ENCODE peak calls at places on chromosomes 12 and 14, in four cellular contexts. One of them, this sample, is unnamed.

GRCh38 chr12:75349946-75350345 is 15.5 kb downstream of the GLIPR1L1 start:
- DNase-seq in HepG2: no peak
- DNase-seq in A549: no peak
- DNase-seq in K562: no peak
- DNase-seq in this sample: no peak

GRCh38 chr12:66861157-66861750 is 182.4 kb upstream of the GRIP1 start:
- DNase-seq in HepG2: peak
- DNase-seq in A549: peak
- DNase-seq in K562: peak
- DNase-seq in this sample: peak

GRCh38 chr14:79043194-79043889 is 873.2 kb downstream of the NRXN3 start:
- DNase-seq in HepG2: no peak
- DNase-seq in A549: no peak
- DNase-seq in K562: no peak
- DNase-seq in this sample: no peak

GRCh38 chr12:49961993-49962764 is 507 bp downstream of the AQP5 start:
- DNase-seq in HepG2: no peak
- DNase-seq in A549: no peak
- DNase-seq in K562: no peak
- DNase-seq in this sample: no peak

GRCh38 chr12:116962197-116962596 is 51.4 kb downstream of the FBXW8 start:
- DNase-seq in HepG2: no peak
- DNase-seq in A549: no peak
- DNase-seq in K562: no peak
- DNase-seq in this sample: no peak

GRCh38 chr14:49881296-49882006 is 11.4 kb upstream of the ARF6 start:
- DNase-seq in HepG2: no peak
- DNase-seq in A549: no peak
- DNase-seq in K562: no peak
- DNase-seq in this sample: no peak

GRCh38 chr14:69980457-69981414 is 101.5 kb downstream of the SMOC1 start:
- DNase-seq in HepG2: no peak
- DNase-seq in A549: no peak
- DNase-seq in K562: no peak
- DNase-seq in this sample: no peak

GRCh38 chr12:12226187-12226586 is 40.7 kb downstream of the LRP6 start:
- DNase-seq in HepG2: no peak
- DNase-seq in A549: no peak
- DNase-seq in K562: no peak
- DNase-seq in this sample: no peak

GRCh38 chr12:26241095-26241494 is 45.7 kb downstream of the SSPN start:
- DNase-seq in HepG2: no peak
- DNase-seq in A549: no peak
- DNase-seq in K562: no peak
- DNase-seq in this sample: no peak

DNA sequence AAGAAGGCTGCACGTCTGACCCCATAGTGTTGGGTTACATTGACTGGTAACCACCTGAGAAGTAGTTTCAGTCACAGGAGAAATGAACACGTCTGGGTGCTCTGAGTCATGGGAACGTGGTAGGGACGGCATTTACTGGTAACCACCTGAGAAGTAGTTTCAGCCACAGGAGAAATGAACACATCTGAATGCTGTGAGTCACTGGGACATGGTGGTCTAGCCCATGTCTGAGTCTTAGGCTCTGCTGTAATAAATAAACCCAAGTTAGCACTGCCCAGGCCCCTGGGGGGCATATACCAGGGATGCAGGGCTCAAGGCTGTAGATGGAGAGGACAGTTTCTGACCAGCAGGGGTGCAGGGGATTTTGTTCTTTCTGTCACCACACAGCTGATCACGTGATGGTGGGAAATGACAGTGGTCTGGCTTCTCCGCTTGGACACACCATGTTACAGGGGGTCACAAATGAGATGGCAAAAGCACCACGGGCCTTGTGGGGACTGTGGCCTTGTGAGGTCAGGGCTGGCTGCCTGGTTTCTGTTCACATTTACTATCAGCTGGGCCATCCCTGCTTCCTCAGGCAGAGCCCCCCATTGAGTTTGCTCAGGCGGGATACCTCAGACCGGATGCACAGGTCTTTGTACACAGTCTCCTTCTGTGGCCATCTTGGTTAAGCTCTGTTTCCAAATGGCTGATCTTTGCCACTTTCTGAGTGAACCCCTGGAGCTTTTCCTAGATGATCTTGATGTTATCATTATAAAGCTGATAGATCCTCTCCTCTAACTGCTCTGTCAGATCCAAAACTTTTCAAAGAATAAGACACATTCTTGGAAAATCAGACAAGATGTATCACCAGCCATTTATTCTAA is 9.8 kb upstream of the C12orf42 start:
- DNase-seq in HepG2: no peak
- DNase-seq in A549: no peak
- DNase-seq in K562: no peak
- DNase-seq in this sample: no peak
- TF ChIP-seq MYC in HepG2: no peak
- TF ChIP-seq MYC in A549: no peak
- TF ChIP-seq MYC in K562: no peak
- TF ChIP-seq MYC in this sample: no peak

GRCh38 chr12:52311282-52311643 is 9.9 kb downstream of the KRT83 start:
- DNase-seq in HepG2: no peak
- DNase-seq in A549: no peak
- DNase-seq in K562: no peak
- DNase-seq in this sample: no peak

GRCh38 chr12:52307836-52308806 is 13.1 kb downstream of the KRT83 start:
- DNase-seq in HepG2: no peak
- DNase-seq in A549: no peak
- DNase-seq in K562: no peak
- DNase-seq in this sample: peak

GRCh38 chr12:52308807-52309425 is 12.3 kb downstream of the KRT83 start:
- DNase-seq in HepG2: no peak
- DNase-seq in A549: no peak
- DNase-seq in K562: no peak
- DNase-seq in this sample: no peak

GRCh38 chr12:52312086-52312485 is 9.1 kb downstream of the KRT83 start:
- DNase-seq in HepG2: no peak
- DNase-seq in A549: no peak
- DNase-seq in K562: no peak
- DNase-seq in this sample: no peak

GRCh38 chr12:52310622-52311281 is 10.4 kb downstream of the KRT83 start:
- DNase-seq in HepG2: no peak
- DNase-seq in A549: no peak
- DNase-seq in K562: no peak
- DNase-seq in this sample: no peak
- TF ChIP-seq JUN in HepG2: no peak
- TF ChIP-seq JUN in A549: no peak
- TF ChIP-seq JUN in K562: no peak
- TF ChIP-seq JUN in this sample: no peak

DNA sequence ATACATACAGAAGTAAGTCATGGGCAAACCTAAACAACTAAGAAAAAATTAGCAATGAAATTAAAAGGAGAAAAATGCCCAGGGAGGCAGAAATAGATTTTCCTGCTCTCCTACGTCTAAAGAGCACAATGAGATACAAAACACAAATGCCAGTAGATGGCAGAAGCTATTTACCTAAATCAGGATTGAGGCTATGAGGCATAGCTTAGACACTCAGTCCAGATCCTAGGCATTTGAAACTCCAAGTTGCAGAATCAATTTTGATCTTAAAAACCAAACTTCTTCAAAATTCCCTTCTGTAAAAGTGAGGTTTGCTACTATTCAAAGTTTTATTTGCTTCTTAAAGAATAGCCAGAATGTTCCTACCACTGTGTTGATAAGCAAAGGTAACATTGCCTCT is 368.6 kb downstream of the DAD1 start:
- DNase-seq in HepG2: no peak
- DNase-seq in A549: no peak
- DNase-seq in K562: no peak
- DNase-seq in this sample: no peak
- TF ChIP-seq MYC in HepG2: no peak
- TF ChIP-seq MYC in A549: no peak
- TF ChIP-seq MYC in K562: no peak
- TF ChIP-seq MYC in this sample: no peak

GRCh38 chr14:72606879-72607278 is 287.0 kb downstream of the DPF3 start:
- DNase-seq in HepG2: no peak
- DNase-seq in A549: no peak
- DNase-seq in K562: no peak
- DNase-seq in this sample: no peak

GRCh38 chr14:72608391-72609204 is 285.3 kb downstream of the DPF3 start:
- DNase-seq in HepG2: no peak
- DNase-seq in A549: peak
- DNase-seq in K562: peak
- DNase-seq in this sample: peak

GRCh38 chr14:72605921-72606220 is 288.0 kb downstream of the DPF3 start:
- DNase-seq in HepG2: no peak
- DNase-seq in A549: no peak
- DNase-seq in K562: no peak
- DNase-seq in this sample: no peak

GRCh38 chr14:72609205-72609916 is 284.5 kb downstream of the DPF3 start:
- DNase-seq in HepG2: no peak
- DNase-seq in A549: no peak
- DNase-seq in K562: no peak
- DNase-seq in this sample: no peak

DNA sequence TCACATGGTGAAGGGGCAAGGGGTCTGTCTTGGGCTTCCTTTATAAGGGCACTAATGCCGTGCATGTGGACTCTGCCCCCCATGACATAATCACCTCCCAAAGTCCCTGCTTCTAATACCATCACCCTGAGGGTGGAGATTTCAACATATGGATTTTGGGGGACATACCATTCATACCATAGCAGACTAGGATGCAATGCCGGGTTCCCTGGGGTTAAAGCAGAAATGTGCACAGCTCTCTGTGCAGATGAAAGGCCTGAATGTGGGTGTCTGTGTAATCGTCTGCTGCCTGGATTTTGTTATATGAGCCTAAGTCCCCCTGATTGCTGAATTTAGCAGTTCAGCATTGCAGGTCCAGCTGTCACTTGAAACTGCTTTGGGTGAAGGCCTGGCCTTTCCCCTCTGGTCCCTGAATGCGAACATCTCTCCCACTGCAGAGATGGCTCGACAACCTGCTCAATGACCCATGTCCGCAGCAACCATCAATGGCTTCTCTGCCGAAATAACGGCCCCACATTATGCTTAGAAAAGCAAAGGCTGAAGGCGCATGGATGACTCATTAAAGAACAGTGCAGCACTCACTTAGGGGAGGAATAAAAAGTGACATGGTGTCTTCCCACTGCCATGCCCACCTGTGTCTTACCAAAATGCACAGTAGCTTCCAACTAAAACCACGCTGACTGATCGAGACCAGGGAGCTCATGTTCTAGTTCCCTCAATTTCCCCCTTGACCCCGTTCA is 286.3 kb downstream of the DPF3 start:
- DNase-seq in HepG2: no peak
- DNase-seq in A549: no peak
- DNase-seq in K562: no peak
- DNase-seq in this sample: no peak
- TF ChIP-seq JUN in HepG2: no peak
- TF ChIP-seq JUN in A549: no peak
- TF ChIP-seq JUN in K562: no peak
- TF ChIP-seq JUN in this sample: no peak